ENCODE peak calls at places on chromosomes 16 and 17, in ten cellular contexts. One of them, this sample, is unnamed.

GRCh38 chr17:29215717-29216116 is 30.9 kb upstream of the CRYBA1 start:
- DNase-seq in HT-29: no peak
- DNase-seq in cardiac muscle cell: peak; percentile 54
- DNase-seq in CD4-positive, alpha-beta T cell: no peak
- DNase-seq in body of pancreas: no peak
- DNase-seq in T-cell: no peak
- DNase-seq in cardiac fibroblast: peak; percentile 77
- DNase-seq in AML-193: no peak
- DNase-seq in ACHN: no peak
- DNase-seq in T-helper 22 cell: no peak
- DNase-seq in this sample: no peak

GRCh38 chr17:1107777-1108559 is 71.8 kb downstream of the ABR start:
- DNase-seq in HT-29: peak; percentile 39
- DNase-seq in cardiac muscle cell: no peak
- DNase-seq in CD4-positive, alpha-beta T cell: no peak
- DNase-seq in body of pancreas: no peak
- DNase-seq in T-cell: no peak
- DNase-seq in cardiac fibroblast: no peak
- DNase-seq in AML-193: no peak
- DNase-seq in ACHN: no peak
- DNase-seq in T-helper 22 cell: no peak
- DNase-seq in this sample: no peak

GRCh38 chr17:1053661-1054360 is 56.9 kb downstream of the TIMM22 start:
- DNase-seq in HT-29: no peak
- DNase-seq in cardiac muscle cell: no peak
- DNase-seq in CD4-positive, alpha-beta T cell: no peak
- DNase-seq in body of pancreas: no peak
- DNase-seq in T-cell: no peak
- DNase-seq in cardiac fibroblast: no peak
- DNase-seq in AML-193: no peak
- DNase-seq in ACHN: no peak
- DNase-seq in T-helper 22 cell: no peak
- DNase-seq in this sample: no peak

GRCh38 chr17:73528679-73529078 is 115.6 kb downstream of the SDK2 start:
- DNase-seq in HT-29: no peak
- DNase-seq in cardiac muscle cell: no peak
- DNase-seq in CD4-positive, alpha-beta T cell: no peak
- DNase-seq in body of pancreas: no peak
- DNase-seq in T-cell: no peak
- DNase-seq in cardiac fibroblast: no peak
- DNase-seq in AML-193: no peak
- DNase-seq in ACHN: no peak
- DNase-seq in T-helper 22 cell: no peak
- DNase-seq in this sample: no peak

GRCh38 chr17:34979650-34980352 is 511 bp upstream of the LIG3 start:
- DNase-seq in HT-29: peak; percentile 48
- DNase-seq in cardiac muscle cell: peak; percentile 20
- DNase-seq in CD4-positive, alpha-beta T cell: no peak
- DNase-seq in body of pancreas: no peak
- DNase-seq in T-cell: no peak
- DNase-seq in cardiac fibroblast: peak; percentile 28
- DNase-seq in AML-193: no peak
- DNase-seq in ACHN: no peak
- DNase-seq in T-helper 22 cell: no peak
- DNase-seq in this sample: no peak

GRCh38 chr17:69240201-69240600 is 11.6 kb upstream of the ABCA10 start:
- DNase-seq in HT-29: no peak
- DNase-seq in cardiac muscle cell: no peak
- DNase-seq in CD4-positive, alpha-beta T cell: no peak
- DNase-seq in body of pancreas: no peak
- DNase-seq in T-cell: no peak
- DNase-seq in cardiac fibroblast: no peak
- DNase-seq in AML-193: no peak
- DNase-seq in ACHN: no peak
- DNase-seq in T-helper 22 cell: no peak
- DNase-seq in this sample: no peak

GRCh38 chr16:212999-213398 is 16.2 kb downstream of the LUC7L start:
- DNase-seq in HT-29: no peak
- DNase-seq in cardiac muscle cell: peak; percentile 7
- DNase-seq in CD4-positive, alpha-beta T cell: no peak
- DNase-seq in body of pancreas: no peak
- DNase-seq in T-cell: no peak
- DNase-seq in cardiac fibroblast: no peak
- DNase-seq in AML-193: no peak
- DNase-seq in ACHN: no peak
- DNase-seq in T-helper 22 cell: no peak
- DNase-seq in this sample: no peak

GRCh38 chr17:77332981-77333685 is 192.4 kb downstream of the SEC14L1 start:
- DNase-seq in HT-29: peak; percentile 52
- DNase-seq in cardiac muscle cell: peak; percentile 76
- DNase-seq in CD4-positive, alpha-beta T cell: no peak
- DNase-seq in body of pancreas: peak; percentile 6
- DNase-seq in T-cell: no peak
- DNase-seq in cardiac fibroblast: peak; percentile 88
- DNase-seq in AML-193: no peak
- DNase-seq in ACHN: no peak
- DNase-seq in T-helper 22 cell: no peak
- DNase-seq in this sample: peak; percentile 40

GRCh38 chr17:72383053-72383847 is 262.4 kb downstream of the SOX9 start:
- DNase-seq in HT-29: no peak
- DNase-seq in cardiac muscle cell: peak; percentile 40
- DNase-seq in CD4-positive, alpha-beta T cell: no peak
- DNase-seq in body of pancreas: no peak
- DNase-seq in T-cell: no peak
- DNase-seq in cardiac fibroblast: no peak
- DNase-seq in AML-193: no peak
- DNase-seq in ACHN: no peak
- DNase-seq in T-helper 22 cell: no peak
- DNase-seq in this sample: no peak

GRCh38 chr17:54902017-54902416 is 1.4 kb downstream of the TOM1L1 start:
- DNase-seq in HT-29: no peak
- DNase-seq in cardiac muscle cell: no peak
- DNase-seq in CD4-positive, alpha-beta T cell: no peak
- DNase-seq in body of pancreas: no peak
- DNase-seq in T-cell: no peak
- DNase-seq in cardiac fibroblast: no peak
- DNase-seq in AML-193: no peak
- DNase-seq in ACHN: no peak
- DNase-seq in T-helper 22 cell: no peak
- DNase-seq in this sample: no peak

GRCh38 chr16:10979717-10980601 is 35.6 kb downstream of the CLEC16A start:
- DNase-seq in HT-29: no peak
- DNase-seq in cardiac muscle cell: peak; percentile 84
- DNase-seq in CD4-positive, alpha-beta T cell: no peak
- DNase-seq in body of pancreas: no peak
- DNase-seq in T-cell: no peak
- DNase-seq in cardiac fibroblast: peak; percentile 36
- DNase-seq in AML-193: peak; percentile 3
- DNase-seq in ACHN: no peak
- DNase-seq in T-helper 22 cell: no peak
- DNase-seq in this sample: peak; percentile 88

GRCh38 chr16:70520612-70521297 is 2.6 kb downstream of the COG4 start:
- DNase-seq in HT-29: no peak
- DNase-seq in cardiac muscle cell: peak; percentile 78
- DNase-seq in CD4-positive, alpha-beta T cell: no peak
- DNase-seq in body of pancreas: no peak
- DNase-seq in T-cell: no peak
- DNase-seq in cardiac fibroblast: peak; percentile 77
- DNase-seq in AML-193: peak; percentile 84
- DNase-seq in ACHN: peak; percentile 25
- DNase-seq in T-helper 22 cell: no peak
- DNase-seq in this sample: no peak

GRCh38 chr17:11598274-11599221 is at the start of gene DNAH9:
- DNase-seq in HT-29: peak; percentile 73
- DNase-seq in cardiac muscle cell: peak; percentile 77
- DNase-seq in CD4-positive, alpha-beta T cell: no peak
- DNase-seq in body of pancreas: peak; percentile 99
- DNase-seq in T-cell: no peak
- DNase-seq in cardiac fibroblast: peak; percentile 49
- DNase-seq in AML-193: no peak
- DNase-seq in ACHN: peak; percentile 91
- DNase-seq in T-helper 22 cell: no peak
- DNase-seq in this sample: peak; percentile 90

GRCh38 chr16:81779540-81780320 is 639 bp downstream of the PLCG2 start:
- DNase-seq in HT-29: no peak
- DNase-seq in cardiac muscle cell: no peak
- DNase-seq in CD4-positive, alpha-beta T cell: no peak
- DNase-seq in body of pancreas: peak; percentile 36
- DNase-seq in T-cell: no peak
- DNase-seq in cardiac fibroblast: peak; percentile 10
- DNase-seq in AML-193: peak; percentile 7
- DNase-seq in ACHN: peak; percentile 40
- DNase-seq in T-helper 22 cell: no peak
- DNase-seq in this sample: no peak

GRCh38 chr17:48671697-48672171 is 45.6 kb upstream of the HOXB9 start:
- DNase-seq in HT-29: peak; percentile 88
- DNase-seq in cardiac muscle cell: peak; percentile 79
- DNase-seq in CD4-positive, alpha-beta T cell: peak; percentile 66
- DNase-seq in body of pancreas: peak; percentile 85
- DNase-seq in T-cell: peak; percentile 68
- DNase-seq in cardiac fibroblast: peak; percentile 76
- DNase-seq in AML-193: peak; percentile 54
- DNase-seq in ACHN: peak; percentile 78
- DNase-seq in T-helper 22 cell: peak; percentile 12
- DNase-seq in this sample: no peak

GRCh38 chr16:66720766-66721165 is 24.2 kb upstream of the CMTM4 start:
- DNase-seq in HT-29: no peak
- DNase-seq in cardiac muscle cell: no peak
- DNase-seq in CD4-positive, alpha-beta T cell: no peak
- DNase-seq in body of pancreas: no peak
- DNase-seq in T-cell: no peak
- DNase-seq in cardiac fibroblast: no peak
- DNase-seq in AML-193: no peak
- DNase-seq in ACHN: no peak
- DNase-seq in T-helper 22 cell: no peak
- DNase-seq in this sample: no peak

GRCh38 chr16:81616321-81617020 is 162.6 kb upstream of the PLCG2 start:
- DNase-seq in HT-29: no peak
- DNase-seq in cardiac muscle cell: peak; percentile 77
- DNase-seq in CD4-positive, alpha-beta T cell: peak; percentile 79
- DNase-seq in body of pancreas: no peak
- DNase-seq in T-cell: peak; percentile 76
- DNase-seq in cardiac fibroblast: peak; percentile 52
- DNase-seq in AML-193: no peak
- DNase-seq in ACHN: no peak
- DNase-seq in T-helper 22 cell: peak; percentile 74
- DNase-seq in this sample: no peak